ENCODE peak calls at places on chromosomes 11 and 22, in four cellular contexts. S is mammary epithelial cell, G is A549, R is PC-3. J is an unnamed sample.

GRCh38 chr11:72575533-72576170 is 98.6 kb downstream of the PDE2A start:
- DNase-seq in G (no peak), S (no peak), R (no peak), J (no peak)

GRCh38 chr11:131111775-131112174 is 195.5 kb upstream of the SNX19 start:
- DNase-seq in R (no peak), S (no peak), G (no peak), J (no peak)

GRCh38 chr11:41189711-41190477 is 269.6 kb downstream of the LRRC4C start:
- DNase-seq in G (no peak), S (no peak), R (no peak), J (no peak)

GRCh38 chr11:36012979-36013378 is 69.1 kb downstream of the LDLRAD3 start:
- DNase-seq in R (no peak), S (no peak), G (no peak), J (no peak)

GRCh38 chr11:11661356-11662040 is 39.7 kb upstream of the GALNT18 start:
- DNase-seq in S (no peak), G (no peak), R (no peak), J (no peak)

GRCh38 chr11:34074391-34074790 is 22.9 kb downstream of the CAPRIN1 start:
- DNase-seq in S (no peak), R (no peak), G (no peak), J (no peak)

GRCh38 chr11:71283960-71284359 is 31.6 kb upstream of the SHANK2 start:
- DNase-seq in G (no peak), R (peak; percentile 95), S (peak; percentile 24), J (peak; percentile 92)

GRCh38 chr11:78147807-78148206 is 8.4 kb upstream of the ALG8 start:
- DNase-seq in G (no peak), R (no peak), S (no peak), J (no peak)

GRCh38 chr11:9840460-9841004 is 176.7 kb downstream of the SWAP70 start:
- DNase-seq in R (peak; percentile 68), G (no peak), S (peak; percentile 27), J (no peak)

GRCh38 chr11:19595840-19596751 is 116.5 kb upstream of the NAV2 start:
- DNase-seq in R (peak; percentile 92), G (peak; percentile 38), S (peak; percentile 75), J (peak; percentile 16)

GRCh38 chr11:62547691-62548281 is 1.2 kb upstream of the AHNAK start:
- DNase-seq in G (peak; percentile 65), S (peak; percentile 97), R (peak; percentile 76), J (no peak)

GRCh38 chr22:36299295-36299694 is 46.4 kb downstream of the APOL1 start:
- DNase-seq in G (no peak), R (no peak), S (no peak), J (no peak)

GRCh38 chr11:21066030-21066429 is 396.6 kb downstream of the NELL1 start:
- DNase-seq in S (no peak), G (no peak), R (no peak), J (no peak)

GRCh38 chr11:117424781-117425180 is 97.1 kb downstream of the CEP164 start:
- DNase-seq in S (no peak), G (no peak), R (no peak), J (no peak)

GRCh38 chr11:2771758-2772466 is 72.1 kb upstream of the KCNQ1OT1 start:
- DNase-seq in G (no peak), S (no peak), R (no peak), J (no peak)

GRCh38 chr11:73219396-73220285 is 1.6 kb downstream of the P2RY2 start:
- DNase-seq in S (no peak), G (no peak), R (no peak), J (no peak)

GRCh38 chr11:133302056-133302455 is 230.2 kb downstream of the OPCML start:
- DNase-seq in R (no peak), G (no peak), S (no peak), J (no peak)

GRCh38 chr22:48900327-48900597 is 927.4 kb downstream of the BRD1 start:
- DNase-seq in G (no peak), S (no peak), R (no peak), J (no peak)

GRCh38 chr11:95799531-95799930 is 9.2 kb downstream of the CEP57 start:
- DNase-seq in S (no peak), R (no peak), G (no peak), J (peak; percentile 18)

GRCh38 chr11:86292912-86293606 is 9.0 kb upstream of the HIKESHI start:
- DNase-seq in R (no peak), G (no peak), S (no peak), J (no peak)

GRCh38 chr11:128482512-128483191 is 104.7 kb downstream of the ETS1 start:
- DNase-seq in R (no peak), S (no peak), G (no peak), J (no peak)

GRCh38 chr11:47464479-47464878 is 15.5 kb upstream of the RAPSN start:
- DNase-seq in S (no peak), R (no peak), G (no peak), J (no peak)

GRCh38 chr11:57315491-57315890 is 9.3 kb downstream of the TNKS1BP1 start:
- DNase-seq in G (no peak), S (no peak), R (no peak), J (no peak)

GRCh38 chr11:132410383-132410782 is 1040.0 kb downstream of the NTM start:
- DNase-seq in S (no peak), R (no peak), G (no peak), J (no peak)

GRCh38 chr11:78085972-78086371 is 6.3 kb upstream of the NDUFC2 start:
- DNase-seq in S (no peak), R (no peak), G (no peak), J (no peak)

GRCh38 chr11:56533054-56533740 is 9.9 kb downstream of the OR5M11 start:
- DNase-seq in G (no peak), R (peak; percentile 28), S (no peak), J (no peak)

GRCh38 chr22:21697021-21697771 is 31.4 kb downstream of the PPIL2 start:
- DNase-seq in G (no peak), S (no peak), R (no peak), J (no peak)

GRCh38 chr11:3831378-3832239 is 9.2 kb downstream of the RHOG start:
- DNase-seq in G (no peak), R (no peak), S (no peak), J (no peak)

GRCh38 chr11:115590254-115590653 is 86.0 kb upstream of the CADM1 start:
- DNase-seq in G (no peak), R (no peak), S (no peak), J (no peak)

GRCh38 chr11:71244116-71244815 is 8.1 kb downstream of the SHANK2 start:
- DNase-seq in R (no peak), S (no peak), G (no peak), J (no peak)

GRCh38 chr22:43561421-43562178 is 149.8 kb downstream of the MPPED1 start:
- DNase-seq in R (no peak), G (no peak), S (no peak), J (no peak)

GRCh38 chr22:49072996-49073645 is 754.6 kb downstream of the BRD1 start:
- DNase-seq in G (no peak), S (no peak), R (no peak), J (no peak)

GRCh38 chr11:119566299-119566698 is 143.3 kb upstream of the THY1 start:
- DNase-seq in S (no peak), R (no peak), G (no peak), J (no peak)

GRCh38 chr11:57482782-57483569 is 22.6 kb downstream of the RTN4RL2 start:
- DNase-seq in R (peak; percentile 32), G (peak; percentile 44), S (no peak), J (peak; percentile 45)

GRCh38 chr22:31872209-31872608 is 72.1 kb upstream of the YWHAH start:
- DNase-seq in G (peak; percentile 14), S (no peak), R (no peak), J (no peak)

GRCh38 chr11:83971063-83971462 is 684.9 kb upstream of the CCDC90B start:
- DNase-seq in S (peak; percentile 2), G (no peak), R (no peak), J (no peak)

DNA sequence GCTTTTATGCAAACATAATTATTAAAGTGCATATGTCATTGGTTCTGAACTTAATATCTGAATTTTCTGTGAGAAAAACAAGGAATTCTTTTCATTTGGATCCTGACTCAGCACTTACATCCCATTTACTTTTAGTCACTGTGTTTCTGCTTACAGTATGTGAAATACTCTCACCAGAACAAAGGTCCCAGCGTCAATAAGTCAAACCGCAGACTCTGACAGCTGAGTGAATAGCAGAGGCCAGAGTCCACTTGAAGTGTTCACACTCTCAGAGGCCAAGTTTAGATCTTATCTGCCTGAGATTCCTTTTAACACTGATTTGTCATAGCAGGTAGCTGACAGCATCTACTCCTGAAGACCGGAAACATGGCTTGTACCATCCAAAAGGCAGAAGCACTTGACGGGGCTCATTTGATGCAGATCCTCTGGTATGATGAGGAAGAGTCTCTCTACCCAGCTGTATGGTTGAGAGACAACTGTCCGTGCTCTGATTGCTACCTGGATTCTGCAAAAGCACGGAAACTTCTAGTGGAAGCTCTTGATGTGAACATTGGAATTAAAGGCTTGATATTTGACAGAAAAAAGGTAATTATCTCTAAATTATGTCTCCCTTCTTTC is 14.6 kb downstream of the BBOX1 start:
- DNase-seq in S (no peak), G (peak; percentile 78), R (peak; percentile 68), J (peak; percentile 84)
- H3K4me3 ChIP-seq in S (no peak overlapping the region), G (no peak overlapping the region), R (no peak overlapping the region), J (no peak overlapping the region)

GRCh38 chr11:64225608-64226506 is at the start of the genes NUDT22 and TRPT1:
- DNase-seq in G (peak; percentile 80), S (peak; percentile 75), R (peak; percentile 88), J (peak; percentile 95)
- TF ChIP-seq CTCF in G (peak; percentile 28), S (peak; percentile 17), R (peak; percentile 49), J (peak; percentile 47)

DNA sequence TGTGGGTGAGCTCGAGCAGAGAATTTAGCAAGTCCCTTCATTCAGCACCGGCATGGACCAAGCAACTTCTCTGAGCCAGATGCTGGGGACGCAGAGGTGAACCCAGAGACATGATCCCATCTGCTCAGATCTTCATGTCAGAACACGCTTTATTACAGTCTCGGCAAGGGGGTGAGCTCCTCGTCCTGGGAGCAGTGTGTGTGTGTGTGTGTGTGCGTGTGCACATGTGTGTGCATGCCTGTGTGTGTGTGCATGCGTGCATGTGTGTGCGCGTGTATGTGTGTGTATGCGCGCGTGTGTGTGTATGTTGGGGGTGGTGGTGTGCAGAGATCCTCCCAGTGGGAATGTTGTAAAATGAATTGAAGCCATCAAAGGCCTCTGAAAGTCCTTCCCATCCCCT is 9.8 kb downstream of the MIAT start:
- DNase-seq in G (no peak), S (no peak), R (no peak), J (no peak)
- H3K4me2 ChIP-seq in G (no peak overlapping the region), S (no peak overlapping the region), R (no peak overlapping the region), J (no peak overlapping the region)

DNA sequence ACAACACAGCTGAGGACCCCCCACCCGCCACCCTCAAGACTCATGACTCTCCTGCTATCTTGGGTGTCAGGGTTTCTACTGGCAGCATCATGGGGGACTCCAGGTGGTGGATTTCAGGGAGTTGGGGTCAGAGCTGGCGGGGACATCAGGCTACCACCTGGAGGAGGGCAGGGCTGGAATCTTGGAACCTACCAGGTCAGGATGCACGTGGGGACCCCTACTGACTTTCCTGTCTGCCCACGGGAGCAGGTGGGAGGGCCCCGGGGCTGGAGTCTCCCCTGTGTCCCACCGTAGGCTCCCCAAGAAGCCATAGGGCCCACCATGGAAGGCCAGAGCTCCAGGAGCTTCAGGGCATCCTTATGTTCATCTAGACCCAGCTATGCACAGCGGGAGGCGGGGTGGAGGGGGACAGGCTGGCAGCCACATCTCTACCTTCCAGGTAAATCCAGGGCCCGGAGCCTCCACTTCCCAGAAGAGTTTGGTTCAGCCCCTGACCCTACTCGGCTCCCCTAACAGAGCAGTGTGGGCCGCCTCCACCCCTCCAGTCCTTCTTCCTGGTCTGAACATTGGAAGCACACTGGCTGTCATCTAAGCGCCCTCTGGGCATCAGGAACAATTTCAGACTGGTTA is 10.0 kb downstream of the SLC37A2 start:
- DNase-seq in R (no peak), G (no peak), S (no peak), J (no peak)
- H3K4me3 ChIP-seq in R (no peak overlapping the region), G (no peak overlapping the region), S (no peak overlapping the region), J (no peak overlapping the region)

J was measured in PC-9.